ENCODE peak calls at places on chromosomes 12 and 14, in eight cellular contexts. One of them, this sample, is unnamed.

GRCh38 chr12:90858261-90858660 is 96.7 kb downstream of the CCER1 start:
- DNase-seq in T47D: peak
- DNase-seq in ELF-1: no peak
- DNase-seq in left ventricle myocardium inferior: no peak
- DNase-seq in activated naive CD4-positive, alpha-beta T cell treated with anti-CD3 and anti-CD28 coated beads, Interleukin-2, amount 50 U/mL, for 16 hours: no peak
- DNase-seq in EL: no peak
- DNase-seq in kidney tubule cell: no peak
- DNase-seq in germinal center: no peak
- DNase-seq in this sample: no peak

GRCh38 chr14:68668028-68668427 is 124.8 kb downstream of the ZFP36L1 start:
- DNase-seq in T47D: no peak
- DNase-seq in ELF-1: no peak
- DNase-seq in left ventricle myocardium inferior: no peak
- DNase-seq in activated naive CD4-positive, alpha-beta T cell treated with anti-CD3 and anti-CD28 coated beads, Interleukin-2, amount 50 U/mL, for 16 hours: no peak
- DNase-seq in EL: no peak
- DNase-seq in kidney tubule cell: no peak
- DNase-seq in germinal center: no peak
- DNase-seq in this sample: no peak

GRCh38 chr14:56803816-56804535 is 6.3 kb downstream of the OTX2 start:
- DNase-seq in T47D: no peak
- DNase-seq in ELF-1: no peak
- DNase-seq in left ventricle myocardium inferior: no peak
- DNase-seq in activated naive CD4-positive, alpha-beta T cell treated with anti-CD3 and anti-CD28 coated beads, Interleukin-2, amount 50 U/mL, for 16 hours: no peak
- DNase-seq in EL: no peak
- DNase-seq in kidney tubule cell: no peak
- DNase-seq in germinal center: no peak
- DNase-seq in this sample: no peak

GRCh38 chr12:51622564-51622963 is 31.5 kb downstream of the SCN8A start:
- DNase-seq in T47D: no peak
- DNase-seq in ELF-1: no peak
- DNase-seq in left ventricle myocardium inferior: no peak
- DNase-seq in activated naive CD4-positive, alpha-beta T cell treated with anti-CD3 and anti-CD28 coated beads, Interleukin-2, amount 50 U/mL, for 16 hours: no peak
- DNase-seq in EL: peak
- DNase-seq in kidney tubule cell: peak
- DNase-seq in germinal center: no peak
- DNase-seq in this sample: no peak

GRCh38 chr12:19058235-19059021 is 71.1 kb upstream of the PLEKHA5 start:
- DNase-seq in T47D: no peak
- DNase-seq in ELF-1: peak
- DNase-seq in left ventricle myocardium inferior: no peak
- DNase-seq in activated naive CD4-positive, alpha-beta T cell treated with anti-CD3 and anti-CD28 coated beads, Interleukin-2, amount 50 U/mL, for 16 hours: no peak
- DNase-seq in EL: no peak
- DNase-seq in kidney tubule cell: no peak
- DNase-seq in germinal center: no peak
- DNase-seq in this sample: no peak

GRCh38 chr14:37565550-37565949 is 29.5 kb downstream of the FOXA1 start:
- DNase-seq in T47D: peak
- DNase-seq in ELF-1: no peak
- DNase-seq in left ventricle myocardium inferior: no peak
- DNase-seq in activated naive CD4-positive, alpha-beta T cell treated with anti-CD3 and anti-CD28 coated beads, Interleukin-2, amount 50 U/mL, for 16 hours: no peak
- DNase-seq in EL: no peak
- DNase-seq in kidney tubule cell: no peak
- DNase-seq in germinal center: no peak
- DNase-seq in this sample: no peak

GRCh38 chr12:12099102-12099501 is 28.4 kb downstream of the BCL2L14 start:
- DNase-seq in T47D: no peak
- DNase-seq in ELF-1: no peak
- DNase-seq in left ventricle myocardium inferior: no peak
- DNase-seq in activated naive CD4-positive, alpha-beta T cell treated with anti-CD3 and anti-CD28 coated beads, Interleukin-2, amount 50 U/mL, for 16 hours: no peak
- DNase-seq in EL: no peak
- DNase-seq in kidney tubule cell: no peak
- DNase-seq in germinal center: no peak
- DNase-seq in this sample: no peak

GRCh38 chr14:66831190-66831589 is 323.2 kb downstream of the GPHN start:
- DNase-seq in T47D: no peak
- DNase-seq in ELF-1: no peak
- DNase-seq in left ventricle myocardium inferior: no peak
- DNase-seq in activated naive CD4-positive, alpha-beta T cell treated with anti-CD3 and anti-CD28 coated beads, Interleukin-2, amount 50 U/mL, for 16 hours: no peak
- DNase-seq in EL: no peak
- DNase-seq in kidney tubule cell: no peak
- DNase-seq in germinal center: no peak
- DNase-seq in this sample: no peak

GRCh38 chr14:55913324-55914035 is 204.7 kb upstream of the PELI2 start:
- DNase-seq in T47D: no peak
- DNase-seq in ELF-1: no peak
- DNase-seq in left ventricle myocardium inferior: peak
- DNase-seq in activated naive CD4-positive, alpha-beta T cell treated with anti-CD3 and anti-CD28 coated beads, Interleukin-2, amount 50 U/mL, for 16 hours: no peak
- DNase-seq in EL: no peak
- DNase-seq in kidney tubule cell: peak
- DNase-seq in germinal center: no peak
- DNase-seq in this sample: no peak

GRCh38 chr12:46743471-46743870 is 82.3 kb downstream of the SLC38A4 start:
- DNase-seq in T47D: no peak
- DNase-seq in ELF-1: no peak
- DNase-seq in left ventricle myocardium inferior: no peak
- DNase-seq in activated naive CD4-positive, alpha-beta T cell treated with anti-CD3 and anti-CD28 coated beads, Interleukin-2, amount 50 U/mL, for 16 hours: no peak
- DNase-seq in EL: peak
- DNase-seq in kidney tubule cell: no peak
- DNase-seq in germinal center: no peak
- DNase-seq in this sample: no peak

GRCh38 chr12:42574879-42575278 is 14.7 kb downstream of the PRICKLE1 start:
- DNase-seq in T47D: peak
- DNase-seq in ELF-1: no peak
- DNase-seq in left ventricle myocardium inferior: no peak
- DNase-seq in activated naive CD4-positive, alpha-beta T cell treated with anti-CD3 and anti-CD28 coated beads, Interleukin-2, amount 50 U/mL, for 16 hours: no peak
- DNase-seq in EL: no peak
- DNase-seq in kidney tubule cell: no peak
- DNase-seq in germinal center: no peak
- DNase-seq in this sample: no peak

GRCh38 chr14:100603341-100604125 is 16.3 kb upstream of the BEGAIN start:
- DNase-seq in T47D: no peak
- DNase-seq in ELF-1: no peak
- DNase-seq in left ventricle myocardium inferior: no peak
- DNase-seq in activated naive CD4-positive, alpha-beta T cell treated with anti-CD3 and anti-CD28 coated beads, Interleukin-2, amount 50 U/mL, for 16 hours: no peak
- DNase-seq in EL: no peak
- DNase-seq in kidney tubule cell: no peak
- DNase-seq in germinal center: no peak
- DNase-seq in this sample: no peak

GRCh38 chr14:66746316-66747006 is 238.5 kb downstream of the GPHN start:
- DNase-seq in T47D: peak
- DNase-seq in ELF-1: no peak
- DNase-seq in left ventricle myocardium inferior: no peak
- DNase-seq in activated naive CD4-positive, alpha-beta T cell treated with anti-CD3 and anti-CD28 coated beads, Interleukin-2, amount 50 U/mL, for 16 hours: no peak
- DNase-seq in EL: peak
- DNase-seq in kidney tubule cell: peak
- DNase-seq in germinal center: peak
- DNase-seq in this sample: no peak

GRCh38 chr12:111467862-111468245 is 62.1 kb downstream of the SH2B3 start:
- DNase-seq in T47D: no peak
- DNase-seq in ELF-1: no peak
- DNase-seq in left ventricle myocardium inferior: no peak
- DNase-seq in activated naive CD4-positive, alpha-beta T cell treated with anti-CD3 and anti-CD28 coated beads, Interleukin-2, amount 50 U/mL, for 16 hours: no peak
- DNase-seq in EL: peak
- DNase-seq in kidney tubule cell: no peak
- DNase-seq in germinal center: no peak
- DNase-seq in this sample: no peak

GRCh38 chr12:195191-195590 is 18.8 kb downstream of the SLC6A12 start:
- DNase-seq in T47D: no peak
- DNase-seq in ELF-1: no peak
- DNase-seq in left ventricle myocardium inferior: no peak
- DNase-seq in activated naive CD4-positive, alpha-beta T cell treated with anti-CD3 and anti-CD28 coated beads, Interleukin-2, amount 50 U/mL, for 16 hours: no peak
- DNase-seq in EL: no peak
- DNase-seq in kidney tubule cell: no peak
- DNase-seq in germinal center: no peak
- DNase-seq in this sample: no peak

GRCh38 chr12:122048156-122048555 is 26.5 kb downstream of the BCL7A start:
- DNase-seq in T47D: no peak
- DNase-seq in ELF-1: no peak
- DNase-seq in left ventricle myocardium inferior: no peak
- DNase-seq in activated naive CD4-positive, alpha-beta T cell treated with anti-CD3 and anti-CD28 coated beads, Interleukin-2, amount 50 U/mL, for 16 hours: no peak
- DNase-seq in EL: peak
- DNase-seq in kidney tubule cell: no peak
- DNase-seq in germinal center: no peak
- DNase-seq in this sample: peak

GRCh38 chr14:101230161-101230850 is 326.8 kb upstream of the RTL1 start:
- DNase-seq in T47D: no peak
- DNase-seq in ELF-1: no peak
- DNase-seq in left ventricle myocardium inferior: no peak
- DNase-seq in activated naive CD4-positive, alpha-beta T cell treated with anti-CD3 and anti-CD28 coated beads, Interleukin-2, amount 50 U/mL, for 16 hours: no peak
- DNase-seq in EL: no peak
- DNase-seq in kidney tubule cell: no peak
- DNase-seq in germinal center: no peak
- DNase-seq in this sample: no peak

GRCh38 chr14:88866305-88866704 is 41.9 kb downstream of the TTC8 start:
- DNase-seq in T47D: no peak
- DNase-seq in ELF-1: no peak
- DNase-seq in left ventricle myocardium inferior: no peak
- DNase-seq in activated naive CD4-positive, alpha-beta T cell treated with anti-CD3 and anti-CD28 coated beads, Interleukin-2, amount 50 U/mL, for 16 hours: no peak
- DNase-seq in EL: peak
- DNase-seq in kidney tubule cell: no peak
- DNase-seq in germinal center: no peak
- DNase-seq in this sample: no peak

GRCh38 chr12:68481181-68481941 is 129.3 kb upstream of the RAP1B start:
- DNase-seq in T47D: no peak
- DNase-seq in ELF-1: no peak
- DNase-seq in left ventricle myocardium inferior: no peak
- DNase-seq in activated naive CD4-positive, alpha-beta T cell treated with anti-CD3 and anti-CD28 coated beads, Interleukin-2, amount 50 U/mL, for 16 hours: no peak
- DNase-seq in EL: no peak
- DNase-seq in kidney tubule cell: no peak
- DNase-seq in germinal center: peak
- DNase-seq in this sample: no peak

GRCh38 chr12:114770323-114770722 is 86.3 kb upstream of the TBX3 start:
- DNase-seq in T47D: peak
- DNase-seq in ELF-1: no peak
- DNase-seq in left ventricle myocardium inferior: no peak
- DNase-seq in activated naive CD4-positive, alpha-beta T cell treated with anti-CD3 and anti-CD28 coated beads, Interleukin-2, amount 50 U/mL, for 16 hours: no peak
- DNase-seq in EL: no peak
- DNase-seq in kidney tubule cell: no peak
- DNase-seq in germinal center: no peak
- DNase-seq in this sample: no peak

GRCh38 chr12:76547526-76547925 is 12.0 kb downstream of the OSBPL8 start:
- DNase-seq in T47D: no peak
- DNase-seq in ELF-1: no peak
- DNase-seq in left ventricle myocardium inferior: no peak
- DNase-seq in activated naive CD4-positive, alpha-beta T cell treated with anti-CD3 and anti-CD28 coated beads, Interleukin-2, amount 50 U/mL, for 16 hours: no peak
- DNase-seq in EL: no peak
- DNase-seq in kidney tubule cell: no peak
- DNase-seq in germinal center: no peak
- DNase-seq in this sample: no peak

GRCh38 chr12:131511803-131512564 is 198.9 kb upstream of the SFSWAP start:
- DNase-seq in T47D: no peak
- DNase-seq in ELF-1: no peak
- DNase-seq in left ventricle myocardium inferior: no peak
- DNase-seq in activated naive CD4-positive, alpha-beta T cell treated with anti-CD3 and anti-CD28 coated beads, Interleukin-2, amount 50 U/mL, for 16 hours: no peak
- DNase-seq in EL: no peak
- DNase-seq in kidney tubule cell: no peak
- DNase-seq in germinal center: peak
- DNase-seq in this sample: no peak

GRCh38 chr12:100666588-100666987 is 93.1 kb downstream of the GAS2L3 start:
- DNase-seq in T47D: no peak
- DNase-seq in ELF-1: no peak
- DNase-seq in left ventricle myocardium inferior: no peak
- DNase-seq in activated naive CD4-positive, alpha-beta T cell treated with anti-CD3 and anti-CD28 coated beads, Interleukin-2, amount 50 U/mL, for 16 hours: no peak
- DNase-seq in EL: no peak
- DNase-seq in kidney tubule cell: no peak
- DNase-seq in germinal center: no peak
- DNase-seq in this sample: no peak

GRCh38 chr12:19227190-19227879 is 97.8 kb downstream of the PLEKHA5 start:
- DNase-seq in T47D: no peak
- DNase-seq in ELF-1: no peak
- DNase-seq in left ventricle myocardium inferior: no peak
- DNase-seq in activated naive CD4-positive, alpha-beta T cell treated with anti-CD3 and anti-CD28 coated beads, Interleukin-2, amount 50 U/mL, for 16 hours: no peak
- DNase-seq in EL: no peak
- DNase-seq in kidney tubule cell: peak
- DNase-seq in germinal center: no peak
- DNase-seq in this sample: no peak

GRCh38 chr14:22657861-22658260 is 13.7 kb upstream of the OR6J1 start:
- DNase-seq in T47D: peak
- DNase-seq in ELF-1: no peak
- DNase-seq in left ventricle myocardium inferior: no peak
- DNase-seq in activated naive CD4-positive, alpha-beta T cell treated with anti-CD3 and anti-CD28 coated beads, Interleukin-2, amount 50 U/mL, for 16 hours: no peak
- DNase-seq in EL: peak
- DNase-seq in kidney tubule cell: peak
- DNase-seq in germinal center: no peak
- DNase-seq in this sample: peak

GRCh38 chr14:68501621-68502052 is 291.2 kb downstream of the ZFP36L1 start:
- DNase-seq in T47D: no peak
- DNase-seq in ELF-1: no peak
- DNase-seq in left ventricle myocardium inferior: peak
- DNase-seq in activated naive CD4-positive, alpha-beta T cell treated with anti-CD3 and anti-CD28 coated beads, Interleukin-2, amount 50 U/mL, for 16 hours: no peak
- DNase-seq in EL: no peak
- DNase-seq in kidney tubule cell: peak
- DNase-seq in germinal center: no peak
- DNase-seq in this sample: peak

GRCh38 chr12:89731614-89732013 is 23.0 kb upstream of the ATP2B1 start:
- DNase-seq in T47D: no peak
- DNase-seq in ELF-1: no peak
- DNase-seq in left ventricle myocardium inferior: no peak
- DNase-seq in activated naive CD4-positive, alpha-beta T cell treated with anti-CD3 and anti-CD28 coated beads, Interleukin-2, amount 50 U/mL, for 16 hours: no peak
- DNase-seq in EL: peak
- DNase-seq in kidney tubule cell: peak
- DNase-seq in germinal center: no peak
- DNase-seq in this sample: no peak

GRCh38 chr12:126443977-126444376 is 1378.7 kb downstream of the AACS start:
- DNase-seq in T47D: no peak
- DNase-seq in ELF-1: no peak
- DNase-seq in left ventricle myocardium inferior: no peak
- DNase-seq in activated naive CD4-positive, alpha-beta T cell treated with anti-CD3 and anti-CD28 coated beads, Interleukin-2, amount 50 U/mL, for 16 hours: no peak
- DNase-seq in EL: no peak
- DNase-seq in kidney tubule cell: no peak
- DNase-seq in germinal center: no peak
- DNase-seq in this sample: no peak

GRCh38 chr12:110922652-110923051 is 2.3 kb upstream of the MYL2 start:
- DNase-seq in T47D: no peak
- DNase-seq in ELF-1: no peak
- DNase-seq in left ventricle myocardium inferior: no peak
- DNase-seq in activated naive CD4-positive, alpha-beta T cell treated with anti-CD3 and anti-CD28 coated beads, Interleukin-2, amount 50 U/mL, for 16 hours: no peak
- DNase-seq in EL: no peak
- DNase-seq in kidney tubule cell: no peak
- DNase-seq in germinal center: no peak
- DNase-seq in this sample: no peak

GRCh38 chr12:131264625-131265024 is 310.9 kb downstream of the ADGRD1 start:
- DNase-seq in T47D: peak
- DNase-seq in ELF-1: no peak
- DNase-seq in left ventricle myocardium inferior: no peak
- DNase-seq in activated naive CD4-positive, alpha-beta T cell treated with anti-CD3 and anti-CD28 coated beads, Interleukin-2, amount 50 U/mL, for 16 hours: no peak
- DNase-seq in EL: no peak
- DNase-seq in kidney tubule cell: peak
- DNase-seq in germinal center: no peak
- DNase-seq in this sample: no peak

GRCh38 chr14:88269816-88270416 is 53.2 kb downstream of the KCNK10 start:
- DNase-seq in T47D: no peak
- DNase-seq in ELF-1: no peak
- DNase-seq in left ventricle myocardium inferior: no peak
- DNase-seq in activated naive CD4-positive, alpha-beta T cell treated with anti-CD3 and anti-CD28 coated beads, Interleukin-2, amount 50 U/mL, for 16 hours: no peak
- DNase-seq in EL: no peak
- DNase-seq in kidney tubule cell: no peak
- DNase-seq in germinal center: no peak
- DNase-seq in this sample: no peak

GRCh38 chr12:22562187-22563028 is 18.1 kb upstream of the C2CD5 start:
- DNase-seq in T47D: no peak
- DNase-seq in ELF-1: no peak
- DNase-seq in left ventricle myocardium inferior: no peak
- DNase-seq in activated naive CD4-positive, alpha-beta T cell treated with anti-CD3 and anti-CD28 coated beads, Interleukin-2, amount 50 U/mL, for 16 hours: no peak
- DNase-seq in EL: no peak
- DNase-seq in kidney tubule cell: no peak
- DNase-seq in germinal center: no peak
- DNase-seq in this sample: no peak

GRCh38 chr14:61074852-61075251 is 93.8 kb downstream of the SLC38A6 start:
- DNase-seq in T47D: no peak
- DNase-seq in ELF-1: no peak
- DNase-seq in left ventricle myocardium inferior: no peak
- DNase-seq in activated naive CD4-positive, alpha-beta T cell treated with anti-CD3 and anti-CD28 coated beads, Interleukin-2, amount 50 U/mL, for 16 hours: no peak
- DNase-seq in EL: no peak
- DNase-seq in kidney tubule cell: no peak
- DNase-seq in germinal center: no peak
- DNase-seq in this sample: no peak

GRCh38 chr14:37443461-37443860 is 151.6 kb downstream of the FOXA1 start:
- DNase-seq in T47D: no peak
- DNase-seq in ELF-1: no peak
- DNase-seq in left ventricle myocardium inferior: no peak
- DNase-seq in activated naive CD4-positive, alpha-beta T cell treated with anti-CD3 and anti-CD28 coated beads, Interleukin-2, amount 50 U/mL, for 16 hours: no peak
- DNase-seq in EL: peak
- DNase-seq in kidney tubule cell: no peak
- DNase-seq in germinal center: no peak
- DNase-seq in this sample: no peak

This sample was measured in RCC 7860.